ENCODE peak calls at places on chromosomes 6 and 20, in six cellular contexts. D, T, O, V, N and E are unnamed samples.

GRCh38 chr6:34147906-34148701 is 2.2 kb upstream of the GRM4 start:
- DNase-seq in D (no peak), T (peak; percentile 45), O (no peak), V (no peak), N (no peak), E (no peak)

GRCh38 chr6:73050706-73051105 is 174.6 kb downstream of the KHDC1L start:
- DNase-seq in D (peak; percentile 34), T (no peak), O (peak; percentile 77), V (no peak), N (no peak), E (no peak)

GRCh38 chr6:91029211-91029610 is 442.3 kb upstream of the MAP3K7 start:
- DNase-seq in D (no peak), T (no peak), O (no peak), V (no peak), N (no peak), E (no peak)

GRCh38 chr20:63092660-63093215 is 86.0 kb upstream of the BHLHE23 start:
- DNase-seq in D (no peak), T (no peak), O (no peak), V (no peak), N (no peak), E (no peak)

GRCh38 chr20:21102691-21103311 is 3.4 kb downstream of the LINC00237 start:
- DNase-seq in D (peak; percentile 7), T (peak; percentile 37), O (peak; percentile 16), V (peak; percentile 54), N (peak; percentile 82), E (peak; percentile 16)

GRCh38 chr20:20710847-20711315 is 1.6 kb downstream of the RALGAPA2 start:
- DNase-seq in D (no peak), T (peak; percentile 32), O (no peak), V (no peak), N (no peak), E (no peak)

GRCh38 chr6:80227545-80227944 is 121.1 kb downstream of the BCKDHB start:
- DNase-seq in D (no peak), T (no peak), O (no peak), V (no peak), N (no peak), E (no peak)

GRCh38 chr20:44642203-44643153 is 9.0 kb downstream of the ADA start:
- DNase-seq in D (peak; percentile 97), T (peak; percentile 65), O (peak; percentile 79), V (no peak), N (peak; percentile 29), E (no peak)

GRCh38 chr6:81609736-81610135 is 142.7 kb downstream of the TENT5A start:
- DNase-seq in D (no peak), T (no peak), O (peak; percentile 30), V (no peak), N (no peak), E (no peak)

GRCh38 chr6:33702345-33702977 is 9.0 kb downstream of the UQCC2 start:
- DNase-seq in D (peak; percentile 75), T (peak; percentile 49), O (peak; percentile 69), V (no peak), N (peak; percentile 56), E (no peak)

GRCh38 chr6:29764422-29765196 is 41.4 kb downstream of the HLA-F start:
- DNase-seq in D (no peak), T (no peak), O (no peak), V (no peak), N (no peak), E (no peak)

GRCh38 chr20:45842169-45842812 is 8.7 kb downstream of the SNX21 start:
- DNase-seq in D (peak; percentile 31), T (peak; percentile 84), O (peak; percentile 83), V (no peak), N (no peak), E (no peak)